ENCODE peak calls at places on chromosome 19, in five cellular contexts. A is tibial artery, N is upper lobe of right lung, G is tibial nerve, W is OCI-LY7. L is an unnamed sample.
A peak's percentile ranks its signal among the peaks of the same experiment; 100 is the strongest.

GRCh38 chr19:7868326-7868670 is 5.9 kb downstream of the PRR36 start:
- DNase-seq in N (no peak), G (no peak), W (no peak), A (no peak), L (no peak)

GRCh38 chr19:42313096-42313839 is at the start of gene TMEM145:
- DNase-seq in A (no peak), W (peak; percentile 53), N (no peak), G (no peak), L (no peak)

GRCh38 chr19:8445488-8446001 is 770 bp downstream of the HNRNPM start:
- DNase-seq in W (peak; percentile 53), A (peak; percentile 41), N (peak; percentile 83), G (peak; percentile 30), L (peak; percentile 92)

GRCh38 chr19:42433503-42434260 is 6.5 kb upstream of the LIPE start:
- DNase-seq in A (peak; percentile 66), N (peak; percentile 81), W (peak; percentile 74), G (peak; percentile 90), L (peak; percentile 82)

GRCh38 chr19:48396871-48397176 is 3.4 kb downstream of the GRIN2D start:
- DNase-seq in G (no peak), A (no peak), N (no peak), W (no peak), L (no peak)

GRCh38 chr19:4866595-4867424 is 657 bp downstream of the PLIN3 start:
- DNase-seq in N (peak; percentile 85), G (peak; percentile 66), A (peak; percentile 72), W (peak; percentile 63), L (peak; percentile 91)

GRCh38 chr19:50427997-50428425 is 4.7 kb upstream of the MYBPC2 start:
- DNase-seq in N (peak; percentile 97), G (peak; percentile 68), W (peak; percentile 39), A (peak; percentile 83), L (peak; percentile 96)

GRCh38 chr19:50981587-50982146 is 2.0 kb downstream of the KLK7 start:
- DNase-seq in G (no peak), W (no peak), N (no peak), A (no peak), L (no peak)

GRCh38 chr19:33750587-33751385 is 45.9 kb upstream of the KCTD15 start:
- DNase-seq in N (no peak), G (no peak), A (no peak), W (no peak), L (no peak)

GRCh38 chr19:53801257-53801656 is 22.9 kb downstream of the NLRP12 start:
- DNase-seq in W (no peak), N (no peak), A (no peak), G (no peak), L (no peak)

GRCh38 chr19:55112781-55113569 is 4.5 kb downstream of the PPP1R12C start:
- DNase-seq in W (peak; percentile 87), N (peak; percentile 60), G (no peak), A (no peak), L (no peak)

GRCh38 chr19:5705552-5705951 is 14.4 kb downstream of the LONP1 start:
- DNase-seq in G (no peak), N (no peak), A (no peak), W (no peak), L (peak; percentile 76)

GRCh38 chr19:46018729-46019251 is 4.1 kb downstream of the PGLYRP1 start:
- DNase-seq in G (no peak), A (no peak), N (no peak), W (no peak), L (peak; percentile 25)

GRCh38 chr19:532578-533484 is 1.3 kb downstream of the CDC34 start:
- DNase-seq in W (peak; percentile 57), G (peak; percentile 58), A (peak; percentile 71), N (peak; percentile 86), L (no peak)

GRCh38 chr19:35495107-35496064 is 5.1 kb upstream of the KRTDAP start:
- DNase-seq in G (peak; percentile 48), A (peak; percentile 35), N (peak; percentile 86), W (peak; percentile 77), L (peak; percentile 63)
- TF ChIP-seq CTCF in G (peak; percentile 95), A (peak; percentile 99), N (peak; percentile 98), W (peak; percentile 89), L (peak; percentile 99)

GRCh38 chr19:38728752-38729541 is 15.3 kb downstream of the CAPN12 start:
- DNase-seq in A (no peak), G (no peak), N (no peak), W (no peak), L (peak; percentile 31)
- H3K4me1 ChIP-seq in A (peaks cover 50% of the 10 kb centered on the region), G (peaks cover 5% of the 10 kb centered on the region), N (peaks cover 27% of the 10 kb centered on the region), W (peaks cover 5% of the 10 kb centered on the region), L (peaks cover 36% of the 10 kb centered on the region)

GRCh38 chr19:28159065-28159464 is 1053.9 kb downstream of the UQCRFS1 start:
- DNase-seq in W (no peak), G (no peak), A (no peak), N (no peak), L (no peak)
- TF ChIP-seq CTCF in W (no peak), G (no peak), A (no peak), N (no peak), L (no peak)

DNA sequence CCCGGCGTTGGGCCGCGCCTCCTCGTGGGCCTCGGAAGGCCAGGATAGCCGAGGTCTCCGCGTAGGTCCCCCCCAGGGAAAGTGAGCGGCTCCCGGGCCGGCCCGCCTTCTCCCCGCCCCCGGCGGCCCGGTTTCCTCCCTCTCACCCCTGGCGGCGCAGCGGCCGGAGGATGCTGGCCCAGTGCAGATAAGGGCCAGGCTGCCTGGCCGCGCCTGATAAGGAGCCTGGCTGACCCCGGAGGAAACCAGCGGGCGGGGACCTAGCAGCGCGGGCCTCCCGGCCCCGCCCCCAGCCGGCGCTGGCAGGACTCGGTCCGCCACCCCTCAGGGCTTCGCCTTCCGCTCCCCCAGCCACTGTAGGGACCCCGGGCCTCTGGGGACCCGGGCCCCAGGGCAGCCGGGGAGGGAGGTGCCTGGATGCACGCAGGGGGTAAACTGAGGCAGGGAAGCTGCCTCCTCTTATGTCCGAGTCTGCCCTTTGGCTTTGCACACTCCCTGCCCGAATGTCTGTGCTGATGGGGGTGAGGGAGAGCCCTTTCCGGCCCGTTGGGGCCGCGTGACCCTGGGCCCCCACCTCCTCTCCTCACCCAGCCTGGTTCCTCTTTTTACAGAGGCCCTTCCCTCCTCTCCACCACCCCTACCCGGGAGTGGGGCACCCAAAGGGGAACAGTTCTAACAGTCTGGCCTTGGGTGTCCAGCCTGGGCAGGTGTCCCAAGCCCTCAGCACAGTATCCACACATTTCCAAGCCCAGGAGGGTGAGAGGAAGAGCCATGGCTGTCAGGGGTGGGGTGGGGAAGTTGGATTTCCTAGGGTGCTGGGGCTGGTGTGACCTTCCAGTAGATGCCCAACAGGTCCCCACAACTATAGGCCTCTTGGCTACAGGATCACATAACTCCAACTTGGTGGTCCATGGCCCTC is at the start of gene LYL1:
- DNase-seq in W (peak; percentile 88), A (peak; percentile 77), N (peak; percentile 90), G (peak; percentile 43), L (peak; percentile 88)
- H3K4me1 ChIP-seq in W (peaks cover 73% of the 10 kb centered on the region), A (peaks cover 43% of the 10 kb centered on the region), N (peaks cover 51% of the 10 kb centered on the region), G (peaks cover 24% of the 10 kb centered on the region), L (peaks cover 13% of the 10 kb centered on the region)

DNA sequence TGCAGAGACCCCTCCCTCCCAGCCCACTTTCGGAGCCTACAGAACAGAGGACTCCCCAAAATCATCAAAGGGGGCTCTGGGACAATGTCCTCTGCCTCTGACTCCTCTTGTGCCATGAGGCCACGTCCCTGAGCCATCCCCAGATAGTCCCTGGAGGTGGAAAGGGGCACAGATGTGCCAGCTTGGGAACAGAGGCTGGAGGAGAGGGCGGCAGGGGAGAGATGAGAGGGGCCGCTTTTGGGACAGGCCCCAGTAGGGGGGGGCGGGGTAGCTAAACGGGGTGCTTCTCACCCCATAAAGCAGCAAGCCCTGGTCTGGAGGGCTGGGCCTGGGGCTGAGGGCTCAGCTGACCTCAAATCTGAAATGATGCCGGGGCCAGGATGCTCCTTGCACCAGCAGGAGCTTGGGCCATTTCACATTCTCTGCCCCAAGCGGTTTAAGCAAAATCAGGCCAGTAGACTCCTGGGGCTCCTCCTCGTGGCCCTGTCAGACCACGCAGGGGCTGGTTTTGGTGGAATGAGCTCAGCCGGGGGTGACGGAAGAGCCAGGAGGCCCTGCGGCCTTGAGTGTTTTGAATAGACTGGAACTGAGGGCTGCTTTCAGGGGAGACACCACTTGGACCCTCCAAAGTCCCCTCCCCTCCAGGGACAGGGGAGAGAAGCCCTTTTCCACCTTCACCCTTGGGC is 27.1 kb downstream of the ONECUT3 start:
- DNase-seq in N (no peak), G (no peak), A (no peak), W (peak; percentile 24), L (no peak)
- TF ChIP-seq CTCF in N (no peak), G (no peak), A (no peak), W (peak; percentile 17), L (no peak)

GRCh38 chr19:44749994-44750393 is 1.5 kb downstream of the BCL3 start:
- DNase-seq in G (no peak), N (no peak), A (no peak), W (no peak), L (no peak)
- H3K4me1 ChIP-seq in G (peaks cover 58% of the 10 kb centered on the region), N (peaks cover 59% of the 10 kb centered on the region), A (peaks cover 84% of the 10 kb centered on the region), W (peaks cover 63% of the 10 kb centered on the region), L (peaks cover 70% of the 10 kb centered on the region)

GRCh38 chr19:39497850-39498261 is 891 bp upstream of the DLL3 start:
- DNase-seq in W (peak; percentile 84), A (no peak), N (no peak), G (no peak), L (no peak)
- TF ChIP-seq CTCF in W (peak; percentile 65), A (no peak), N (no peak), G (no peak), L (no peak)

GRCh38 chr19:11087870-11088507 is 1.3 kb upstream of the LDLR start:
- DNase-seq in W (no peak), N (no peak), A (no peak), G (no peak), L (no peak)
- H3K4me1 ChIP-seq in W (peaks cover 37% of the 10 kb centered on the region), N (peaks cover 52% of the 10 kb centered on the region), A (peaks cover 79% of the 10 kb centered on the region), G (peaks cover 54% of the 10 kb centered on the region), L (peaks cover 30% of the 10 kb centered on the region)

L was measured in left lung.